ENCODE peak calls at places on chromosome 2, in five cellular contexts. D is CD8-positive, alpha-beta T cell; I is tibial artery; B is ovary; O is K562. J is an unnamed sample.

GRCh38 chr2:100786297-100786658 is 33.7 kb upstream of the NPAS2 start:
- DNase-seq in D (no peak), I (peak), B (no peak), O (no peak), J (peak)

GRCh38 chr2:208239770-208240493 is 14.9 kb downstream of the IDH1 start:
- DNase-seq in D (no peak), I (no peak), B (no peak), O (no peak), J (no peak)

GRCh38 chr2:238247841-238248440 is 8.1 kb upstream of the HES6 start:
- DNase-seq in D (no peak), I (no peak), B (no peak), O (no peak), J (no peak)

GRCh38 chr2:160110674-160111239 is 48.3 kb upstream of the PLA2R1 start:
- DNase-seq in D (no peak), I (no peak), B (no peak), O (no peak), J (no peak)

GRCh38 chr2:71950256-71951066 is 197.2 kb downstream of the CYP26B1 start:
- DNase-seq in D (no peak), I (no peak), B (peak), O (no peak), J (peak)

GRCh38 chr2:79585701-79586428 is 73.0 kb downstream of the CTNNA2 start:
- DNase-seq in D (no peak), I (no peak), B (no peak), O (no peak), J (peak)

GRCh38 chr2:168316073-168316440 is 68.7 kb upstream of the STK39 start:
- DNase-seq in D (no peak), I (no peak), B (no peak), O (no peak), J (no peak)

GRCh38 chr2:237486819-237487448 is at the start of gene MLPH:
- DNase-seq in D (no peak), I (no peak), B (peak), O (no peak), J (no peak)

GRCh38 chr2:215394102-215394805 is 41.6 kb downstream of the FN1 start:
- DNase-seq in D (no peak), I (no peak), B (no peak), O (no peak), J (no peak)

GRCh38 chr2:24404582-24404981 is 44.2 kb upstream of the ITSN2 start:
- DNase-seq in D (no peak), I (no peak), B (no peak), O (no peak), J (peak)

GRCh38 chr2:28209312-28209711 is 183.3 kb upstream of the FOSL2 start:
- DNase-seq in D (no peak), I (no peak), B (no peak), O (no peak), J (no peak)

GRCh38 chr2:20317690-20318089 is 33.0 kb downstream of the PUM2 start:
- DNase-seq in D (no peak), I (no peak), B (no peak), O (no peak), J (no peak)

GRCh38 chr2:150644298-150645067 is 157.0 kb upstream of the RND3 start:
- DNase-seq in D (no peak), I (no peak), B (no peak), O (no peak), J (peak)

GRCh38 chr2:39394427-39395002 is 42.6 kb downstream of the MAP4K3 start:
- DNase-seq in D (no peak), I (no peak), B (no peak), O (no peak), J (peak)

GRCh38 chr2:63054812-63055509 is 4.3 kb downstream of the OTX1 start:
- DNase-seq in D (no peak), I (no peak), B (no peak), O (no peak), J (no peak)

GRCh38 chr2:109497447-109497846 is 116.3 kb downstream of the SEPTIN10 start:
- DNase-seq in D (no peak), I (no peak), B (no peak), O (no peak), J (no peak)

GRCh38 chr2:140023291-140023690 is 1243.1 kb upstream of the NXPH2 start:
- DNase-seq in D (no peak), I (no peak), B (no peak), O (no peak), J (no peak)

GRCh38 chr2:59888015-59888414 is 665.4 kb downstream of the BCL11A start:
- DNase-seq in D (peak), I (no peak), B (no peak), O (no peak), J (no peak)

GRCh38 chr2:17912266-17912691 is 33.8 kb downstream of the KCNS3 start:
- DNase-seq in D (no peak), I (no peak), B (no peak), O (no peak), J (no peak)

GRCh38 chr2:19651466-19651865 is 250.3 kb downstream of the TTC32 start:
- DNase-seq in D (no peak), I (no peak), B (no peak), O (no peak), J (no peak)

GRCh38 chr2:65377556-65378307 is 54.7 kb downstream of the SPRED2 start:
- DNase-seq in D (no peak), I (no peak), B (no peak), O (no peak), J (peak)

GRCh38 chr2:181371782-181372292 is 85.3 kb upstream of the ITGA4 start:
- DNase-seq in D (no peak), I (no peak), B (no peak), O (no peak), J (peak)

GRCh38 chr2:235765181-235765820 is 271.5 kb downstream of the AGAP1 start:
- DNase-seq in D (no peak), I (peak), B (peak), O (peak), J (peak)

GRCh38 chr2:23524261-23524706 is 139.3 kb downstream of the KLHL29 start:
- DNase-seq in D (no peak), I (peak), B (peak), O (no peak), J (peak)

GRCh38 chr2:144339048-144339447 is 180.9 kb downstream of the ZEB2 start:
- DNase-seq in D (no peak), I (no peak), B (no peak), O (no peak), J (no peak)

GRCh38 chr2:98329549-98329948 is 16.7 kb upstream of the CNGA3 start:
- DNase-seq in D (no peak), I (no peak), B (no peak), O (no peak), J (no peak)

GRCh38 chr2:139704606-139705005 is 924.4 kb upstream of the NXPH2 start:
- DNase-seq in D (no peak), I (no peak), B (no peak), O (no peak), J (no peak)

GRCh38 chr2:181058378-181059269 is 78.2 kb downstream of the UBE2E3 start:
- DNase-seq in D (no peak), I (no peak), B (no peak), O (peak), J (peak)

GRCh38 chr2:222861411-222862067 is 703 bp downstream of the ACSL3 start:
- DNase-seq in D (peak), I (peak), B (peak), O (peak), J (no peak)
- TF ChIP-seq CTCF in D (no peak), I (no peak), B (no peak), O (no peak), J (no peak)

GRCh38 chr2:2847131-2847740 is 516.2 kb upstream of the MYT1L start:
- DNase-seq in D (no peak), I (no peak), B (no peak), O (no peak), J (no peak)
- H3K4me3 ChIP-seq in D (no peak), I (no peak), B (no peak), O (no peak), J (no peak)

GRCh38 chr2:191476901-191477300 is 201.0 kb upstream of the NABP1 start:
- DNase-seq in D (no peak), I (no peak), B (no peak), O (no peak), J (no peak)

GRCh38 chr2:191481305-191482075 is 196.4 kb upstream of the NABP1 start:
- DNase-seq in D (no peak), I (no peak), B (no peak), O (no peak), J (peak)

GRCh38 chr2:191474459-191474858 is 203.5 kb upstream of the NABP1 start:
- DNase-seq in D (no peak), I (no peak), B (no peak), O (no peak), J (peak)

GRCh38 chr2:191479680-191480023 is 198.3 kb upstream of the NABP1 start:
- DNase-seq in D (no peak), I (no peak), B (no peak), O (no peak), J (no peak)

DNA sequence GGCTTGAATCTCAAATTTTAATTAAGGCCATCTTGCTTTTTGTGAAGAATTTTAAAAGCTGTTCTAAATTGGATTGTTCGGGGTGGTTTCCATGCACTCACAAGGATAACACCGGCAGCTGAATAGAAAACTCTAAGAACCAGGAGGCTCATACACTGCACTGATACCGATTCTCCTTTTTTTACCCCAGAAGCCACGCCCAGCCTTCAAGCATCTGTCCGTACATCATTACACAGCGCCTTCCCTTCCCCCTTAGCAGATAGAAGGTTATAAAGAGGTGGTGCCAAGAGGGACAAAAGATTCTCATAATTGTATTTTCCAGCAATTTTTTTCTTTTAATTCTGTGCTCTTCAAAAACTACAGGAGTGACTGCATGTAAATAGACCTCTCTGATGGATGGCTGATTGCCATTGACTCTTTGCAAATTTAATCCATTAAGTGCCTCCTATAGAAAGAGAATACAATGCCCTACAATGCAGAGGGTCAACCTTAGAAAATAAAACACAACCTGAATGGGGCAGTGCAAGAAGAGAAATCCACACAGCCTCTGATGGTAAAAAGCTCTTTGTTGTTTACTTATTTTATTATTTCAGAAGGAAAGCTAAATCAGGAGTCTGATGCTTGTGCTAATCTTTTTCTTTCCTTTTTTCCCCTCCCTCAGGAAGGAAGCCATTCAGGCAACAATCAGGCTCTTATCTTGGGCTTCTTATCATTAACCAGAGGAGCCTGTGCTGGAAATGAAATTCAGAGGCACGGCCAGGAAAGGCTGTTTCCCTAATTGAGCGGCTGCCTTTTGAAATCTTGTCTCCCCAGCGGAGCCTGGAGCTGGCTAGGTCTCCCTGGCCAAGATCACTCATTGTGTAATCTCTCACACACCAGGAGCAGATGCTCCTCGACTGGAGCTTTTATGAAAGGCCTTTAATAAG is 198.9 kb upstream of the NABP1 start:
- DNase-seq in D (no peak), I (no peak), B (peak), O (no peak), J (peak)
- TF ChIP-seq CTCF in D (no peak), I (no peak), B (no peak), O (no peak), J (no peak)

GRCh38 chr2:120491111-120491625 is 145.2 kb downstream of the INHBB start:
- DNase-seq in D (no peak), I (no peak), B (no peak), O (no peak), J (no peak)

GRCh38 chr2:120488531-120488930 is 142.6 kb downstream of the INHBB start:
- DNase-seq in D (no peak), I (no peak), B (no peak), O (no peak), J (no peak)

GRCh38 chr2:120490091-120490798 is 144.3 kb downstream of the INHBB start:
- DNase-seq in D (no peak), I (no peak), B (no peak), O (no peak), J (no peak)

GRCh38 chr2:120486946-120487345 is 141.0 kb downstream of the INHBB start:
- DNase-seq in D (no peak), I (no peak), B (no peak), O (peak), J (no peak)

GRCh38 chr2:120489023-120489422 is 143.1 kb downstream of the INHBB start:
- DNase-seq in D (no peak), I (no peak), B (no peak), O (no peak), J (no peak)
- H3K4me3 ChIP-seq in D (no peak), I (no peak), B (no peak), O (no peak), J (no peak)

DNA sequence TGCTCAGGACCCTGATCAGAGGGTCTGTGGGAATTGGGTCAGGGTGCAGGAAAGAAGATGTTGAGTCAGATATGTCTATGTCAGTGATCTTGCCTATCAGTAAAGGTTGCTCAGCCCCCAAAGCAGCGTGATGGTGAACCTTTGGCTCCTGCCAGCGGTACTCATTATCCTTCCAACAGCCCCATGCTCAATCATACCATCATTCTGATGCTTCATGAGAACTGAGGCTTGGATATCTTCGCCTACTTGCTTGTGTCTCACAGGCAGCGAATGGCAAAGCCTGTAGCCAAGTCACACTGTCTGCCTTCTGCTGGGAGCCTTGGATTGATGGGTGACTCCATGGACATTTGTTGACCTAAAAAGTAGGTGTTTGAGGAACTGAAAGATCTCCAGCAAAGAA is 19.0 kb upstream of the TMEM214 start:
- DNase-seq in D (no peak), I (peak), B (no peak), O (no peak), J (no peak)
- TF ChIP-seq CTCF in D (no peak), I (no peak), B (no peak), O (no peak), J (no peak)

GRCh38 chr2:197300139-197300538 is 10.4 kb downstream of the ANKRD44 start:
- DNase-seq in D (no peak), I (no peak), B (no peak), O (no peak), J (no peak)
- H3K4me3 ChIP-seq in D (no peak), I (no peak), B (no peak), O (no peak), J (no peak)

GRCh38 chr2:156155319-156155718 is 177.2 kb downstream of the NR4A2 start:
- DNase-seq in D (no peak), I (no peak), B (no peak), O (no peak), J (no peak)

GRCh38 chr2:156151351-156151750 is 181.2 kb downstream of the NR4A2 start:
- DNase-seq in D (no peak), I (no peak), B (no peak), O (no peak), J (no peak)

GRCh38 chr2:156157670-156158069 is 174.9 kb downstream of the NR4A2 start:
- DNase-seq in D (no peak), I (no peak), B (no peak), O (no peak), J (peak)

GRCh38 chr2:156156580-156156979 is 175.9 kb downstream of the NR4A2 start:
- DNase-seq in D (no peak), I (no peak), B (no peak), O (no peak), J (no peak)
- TF ChIP-seq CTCF in D (no peak), I (no peak), B (no peak), O (no peak), J (no peak)

GRCh38 chr2:38070438-38070837 is 5.5 kb downstream of the CYP1B1 start:
- DNase-seq in D (no peak), I (no peak), B (no peak), O (no peak), J (no peak)
- H3K4me3 ChIP-seq in D (no peak), I (no peak), B (no peak), O (no peak), J (peak)

DNA sequence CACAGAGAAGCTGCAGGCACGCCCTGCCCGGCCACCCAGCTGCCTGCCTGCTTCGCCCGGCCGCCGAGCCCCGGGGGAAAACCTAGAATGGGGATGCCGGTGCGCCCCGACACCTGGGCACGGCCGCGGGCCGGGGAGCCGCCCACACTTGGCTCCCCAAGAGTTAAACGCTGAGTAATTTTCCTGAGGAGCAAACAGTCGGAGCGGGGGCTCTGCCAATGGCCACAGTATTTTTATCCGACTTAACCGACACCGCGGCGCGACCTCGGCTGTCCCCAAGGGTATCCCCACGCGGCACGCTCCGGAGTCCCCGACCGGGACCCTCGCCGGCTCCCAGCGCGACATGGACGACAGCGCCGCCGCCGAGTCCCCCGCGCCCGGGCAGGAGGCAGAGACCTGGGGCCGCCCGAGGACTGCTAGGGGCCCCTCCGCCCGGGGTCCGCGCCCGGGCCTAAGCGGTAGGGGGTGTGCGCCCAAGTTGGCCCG is 567 bp downstream of the UXS1 start:
- DNase-seq in D (peak), I (no peak), B (peak), O (peak), J (no peak)
- TF ChIP-seq CTCF in D (no peak), I (no peak), B (no peak), O (no peak), J (no peak)